ENCODE peak calls at places on chromosomes 11 and 22, in eight cellular contexts. One of them, this sample, is unnamed.

GRCh38 chr11:47675851-47676250 is 33.5 kb upstream of the MTCH2 start:
- DNase-seq in SK-N-SH: no peak
- DNase-seq in prostate gland: no peak
- DNase-seq in astrocyte of the spinal cord: no peak
- DNase-seq in cardiac septum: no peak
- DNase-seq in brain microvascular endothelial cell: no peak
- DNase-seq in Caki2: no peak
- DNase-seq in MV-4-11: no peak
- DNase-seq in this sample: no peak

GRCh38 chr11:42244376-42244775 is 784.9 kb upstream of the LRRC4C start:
- DNase-seq in Caki2: no peak
- DNase-seq in prostate gland: no peak
- DNase-seq in brain microvascular endothelial cell: no peak
- DNase-seq in astrocyte of the spinal cord: no peak
- DNase-seq in SK-N-SH: no peak
- DNase-seq in cardiac septum: no peak
- DNase-seq in MV-4-11: no peak
- DNase-seq in this sample: no peak

GRCh38 chr22:38346506-38346905 is 29.3 kb upstream of the CSNK1E start:
- DNase-seq in brain microvascular endothelial cell: no peak
- DNase-seq in prostate gland: peak; percentile 2
- DNase-seq in SK-N-SH: no peak
- DNase-seq in cardiac septum: peak; percentile 66
- DNase-seq in MV-4-11: no peak
- DNase-seq in astrocyte of the spinal cord: no peak
- DNase-seq in Caki2: no peak
- DNase-seq in this sample: no peak

GRCh38 chr22:43159484-43160178 is 8.3 kb downstream of the TSPO start:
- DNase-seq in SK-N-SH: peak; percentile 45
- DNase-seq in MV-4-11: no peak
- DNase-seq in astrocyte of the spinal cord: no peak
- DNase-seq in brain microvascular endothelial cell: no peak
- DNase-seq in prostate gland: no peak
- DNase-seq in cardiac septum: no peak
- DNase-seq in Caki2: no peak
- DNase-seq in this sample: no peak

GRCh38 chr11:115919341-115920086 is 415.3 kb upstream of the CADM1 start:
- DNase-seq in MV-4-11: peak; percentile 75
- DNase-seq in cardiac septum: no peak
- DNase-seq in prostate gland: no peak
- DNase-seq in SK-N-SH: no peak
- DNase-seq in brain microvascular endothelial cell: no peak
- DNase-seq in Caki2: peak; percentile 96
- DNase-seq in astrocyte of the spinal cord: peak; percentile 15
- DNase-seq in this sample: peak; percentile 91

GRCh38 chr11:61777234-61778090 is 14.9 kb downstream of the TMEM258 start:
- DNase-seq in prostate gland: no peak
- DNase-seq in MV-4-11: no peak
- DNase-seq in astrocyte of the spinal cord: no peak
- DNase-seq in SK-N-SH: peak; percentile 60
- DNase-seq in brain microvascular endothelial cell: no peak
- DNase-seq in Caki2: no peak
- DNase-seq in cardiac septum: peak; percentile 81
- DNase-seq in this sample: no peak

GRCh38 chr22:23894710-23895598 is 771 bp downstream of the MIF start:
- DNase-seq in prostate gland: peak; percentile 84
- DNase-seq in cardiac septum: peak; percentile 78
- DNase-seq in MV-4-11: peak; percentile 69
- DNase-seq in Caki2: peak; percentile 87
- DNase-seq in SK-N-SH: peak; percentile 89
- DNase-seq in astrocyte of the spinal cord: peak; percentile 84
- DNase-seq in brain microvascular endothelial cell: peak; percentile 58
- DNase-seq in this sample: peak; percentile 41

GRCh38 chr22:38107692-38108515 is 2.6 kb downstream of the BAIAP2L2 start:
- DNase-seq in astrocyte of the spinal cord: no peak
- DNase-seq in cardiac septum: no peak
- DNase-seq in prostate gland: no peak
- DNase-seq in MV-4-11: no peak
- DNase-seq in SK-N-SH: no peak
- DNase-seq in Caki2: no peak
- DNase-seq in brain microvascular endothelial cell: no peak
- DNase-seq in this sample: no peak

GRCh38 chr22:20552913-20553401 is 45.5 kb downstream of the MED15 start:
- DNase-seq in SK-N-SH: no peak
- DNase-seq in Caki2: peak; percentile 80
- DNase-seq in astrocyte of the spinal cord: no peak
- DNase-seq in brain microvascular endothelial cell: peak; percentile 77
- DNase-seq in MV-4-11: no peak
- DNase-seq in prostate gland: no peak
- DNase-seq in cardiac septum: no peak
- DNase-seq in this sample: no peak

GRCh38 chr11:24295360-24295759 is 201.5 kb upstream of the LUZP2 start:
- DNase-seq in MV-4-11: no peak
- DNase-seq in SK-N-SH: no peak
- DNase-seq in Caki2: no peak
- DNase-seq in astrocyte of the spinal cord: no peak
- DNase-seq in brain microvascular endothelial cell: peak; percentile 15
- DNase-seq in cardiac septum: no peak
- DNase-seq in prostate gland: no peak
- DNase-seq in this sample: no peak

This sample was measured in GM12878.